ENCODE peak calls at places on chromosomes 1 and 21, in six cellular contexts. R, X, C, E, A and J are unnamed samples.
A peak's percentile ranks its signal among the peaks of the same experiment; 100 is the strongest.

GRCh38 chr1:53416264-53416663 is 42.9 kb upstream of the DMRTB1 start:
- DNase-seq in R (no peak), X (no peak), C (no peak), E (no peak), A (no peak), J (no peak)

GRCh38 chr1:117795190-117795589 is 134.2 kb downstream of the GDAP2 start:
- DNase-seq in R (peak; percentile 31), X (peak; percentile 89), C (peak; percentile 99), E (peak; percentile 92), A (no peak), J (no peak)

GRCh38 chr1:234214911-234215892 is 158.1 kb upstream of the COA6 start:
- DNase-seq in R (no peak), X (no peak), C (no peak), E (no peak), A (no peak), J (no peak)

GRCh38 chr1:83692524-83693336 is 306.2 kb downstream of the TTLL7 start:
- DNase-seq in R (no peak), X (peak; percentile 1), C (no peak), E (peak; percentile 71), A (peak; percentile 72), J (peak; percentile 15)

GRCh38 chr21:30189763-30190162 is 23.2 kb upstream of the CLDN17 start:
- DNase-seq in R (no peak), X (no peak), C (no peak), E (no peak), A (no peak), J (no peak)

GRCh38 chr21:45894107-45894810 is 87.3 kb upstream of the COL6A1 start:
- DNase-seq in R (peak; percentile 53), X (peak; percentile 62), C (peak; percentile 87), E (peak; percentile 88), A (no peak), J (no peak)

GRCh38 chr1:41662656-41663437 is 178.4 kb upstream of the EDN2 start:
- DNase-seq in R (peak; percentile 47), X (peak; percentile 90), C (peak; percentile 90), E (peak; percentile 88), A (peak; percentile 57), J (peak; percentile 33)

GRCh38 chr1:203629509-203630082 is 3.0 kb downstream of the ATP2B4 start:
- DNase-seq in R (peak; percentile 82), X (peak; percentile 72), C (peak; percentile 50), E (peak; percentile 85), A (peak; percentile 84), J (peak; percentile 73)

GRCh38 chr1:15788624-15789301 is 18.7 kb downstream of the UQCRHL start:
- DNase-seq in R (no peak), X (peak; percentile 80), C (peak; percentile 78), E (peak; percentile 54), A (no peak), J (no peak)

GRCh38 chr1:10791117-10791951 is 5.1 kb downstream of the CASZ1 start:
- DNase-seq in R (no peak), X (no peak), C (no peak), E (no peak), A (no peak), J (no peak)

GRCh38 chr1:17319561-17320350 is 11.8 kb downstream of the PADI4 start:
- DNase-seq in R (no peak), X (no peak), C (no peak), E (no peak), A (no peak), J (no peak)

GRCh38 chr1:232644209-232644608 is 14.3 kb upstream of the SIPA1L2 start:
- DNase-seq in R (no peak), X (no peak), C (no peak), E (no peak), A (no peak), J (no peak)

GRCh38 chr1:19979494-19979977 is at the start of gene PLA2G2A:
- DNase-seq in R (no peak), X (no peak), C (no peak), E (no peak), A (no peak), J (peak; percentile 38)

GRCh38 chr1:29478879-29479278 is 242.6 kb downstream of the PTPRU start:
- DNase-seq in R (no peak), X (no peak), C (no peak), E (no peak), A (no peak), J (no peak)

GRCh38 chr1:10969267-10969970 is 43.0 kb upstream of the TARDBP start:
- DNase-seq in R (no peak), X (no peak), C (no peak), E (no peak), A (peak; percentile 72), J (no peak)

GRCh38 chr1:77824083-77824482 is 44.6 kb downstream of the MIGA1 start:
- DNase-seq in R (no peak), X (peak; percentile 75), C (peak; percentile 72), E (peak; percentile 79), A (no peak), J (no peak)

GRCh38 chr1:180231506-180232420 is 1.7 kb downstream of the LHX4 start:
- DNase-seq in R (no peak), X (peak; percentile 71), C (peak; percentile 47), E (peak; percentile 65), A (peak; percentile 71), J (no peak)